ENCODE peak calls at places on chromosomes 3 and 15, in six cellular contexts. One of them, this sample, is unnamed.

GRCh38 chr15:44726568-44727461 is 9.5 kb upstream of the TRIM69 start:
- DNase-seq in H9: peak
- DNase-seq in IMR-90: peak
- DNase-seq in mesenchymal stem cell: peak
- DNase-seq in H1: no peak
- DNase-seq in trophoblast cell: no peak
- DNase-seq in this sample: no peak

GRCh38 chr3:124443446-124443845 is 286.8 kb upstream of the UMPS start:
- DNase-seq in H9: no peak
- DNase-seq in IMR-90: no peak
- DNase-seq in mesenchymal stem cell: no peak
- DNase-seq in H1: no peak
- DNase-seq in trophoblast cell: no peak
- DNase-seq in this sample: no peak

GRCh38 chr3:8318002-8318649 is 183.5 kb upstream of the LMCD1 start:
- DNase-seq in H9: no peak
- DNase-seq in IMR-90: peak
- DNase-seq in mesenchymal stem cell: peak
- DNase-seq in H1: no peak
- DNase-seq in trophoblast cell: no peak
- DNase-seq in this sample: no peak

GRCh38 chr3:14275962-14276909 is 97.6 kb downstream of the LSM3 start:
- DNase-seq in H9: no peak
- DNase-seq in IMR-90: no peak
- DNase-seq in mesenchymal stem cell: no peak
- DNase-seq in H1: no peak
- DNase-seq in trophoblast cell: no peak
- DNase-seq in this sample: no peak

GRCh38 chr3:126180477-126181397 is at the start of gene ALDH1L1:
- DNase-seq in H9: peak
- DNase-seq in IMR-90: peak
- DNase-seq in mesenchymal stem cell: peak
- DNase-seq in H1: peak
- DNase-seq in trophoblast cell: peak
- DNase-seq in this sample: peak

GRCh38 chr15:31513178-31513577 is 186.5 kb downstream of the KLF13 start:
- DNase-seq in H9: no peak
- DNase-seq in IMR-90: no peak
- DNase-seq in mesenchymal stem cell: no peak
- DNase-seq in H1: no peak
- DNase-seq in trophoblast cell: no peak
- DNase-seq in this sample: no peak

GRCh38 chr3:131772278-131772893 is 262.4 kb downstream of the CPNE4 start:
- DNase-seq in H9: no peak
- DNase-seq in IMR-90: no peak
- DNase-seq in mesenchymal stem cell: no peak
- DNase-seq in H1: no peak
- DNase-seq in trophoblast cell: no peak
- DNase-seq in this sample: no peak

GRCh38 chr3:40745381-40746106 is 220.8 kb downstream of the ZNF621 start:
- DNase-seq in H9: no peak
- DNase-seq in IMR-90: no peak
- DNase-seq in mesenchymal stem cell: no peak
- DNase-seq in H1: no peak
- DNase-seq in trophoblast cell: no peak
- DNase-seq in this sample: no peak

GRCh38 chr15:48330045-48330840 is 986 bp upstream of the DUT start:
- DNase-seq in H9: no peak
- DNase-seq in IMR-90: peak
- DNase-seq in mesenchymal stem cell: peak
- DNase-seq in H1: no peak
- DNase-seq in trophoblast cell: no peak
- DNase-seq in this sample: no peak

GRCh38 chr3:22117751-22118346 is 366.8 kb upstream of the ZNF385D start:
- DNase-seq in H9: no peak
- DNase-seq in IMR-90: peak
- DNase-seq in mesenchymal stem cell: peak
- DNase-seq in H1: no peak
- DNase-seq in trophoblast cell: no peak
- DNase-seq in this sample: peak

GRCh38 chr3:64687781-64688515 is at the start of gene ADAMTS9:
- DNase-seq in H9: peak
- DNase-seq in IMR-90: peak
- DNase-seq in mesenchymal stem cell: peak
- DNase-seq in H1: no peak
- DNase-seq in trophoblast cell: no peak
- DNase-seq in this sample: peak

GRCh38 chr3:126152458-126152857 is 27.9 kb downstream of the ALDH1L1 start:
- DNase-seq in H9: no peak
- DNase-seq in IMR-90: no peak
- DNase-seq in mesenchymal stem cell: no peak
- DNase-seq in H1: no peak
- DNase-seq in trophoblast cell: no peak
- DNase-seq in this sample: no peak

GRCh38 chr3:66031102-66031698 is 7.5 kb downstream of the MAGI1 start:
- DNase-seq in H9: no peak
- DNase-seq in IMR-90: peak
- DNase-seq in mesenchymal stem cell: peak
- DNase-seq in H1: no peak
- DNase-seq in trophoblast cell: no peak
- DNase-seq in this sample: no peak

GRCh38 chr3:136817448-136817847 is 1.5 kb upstream of the SLC35G2 start:
- DNase-seq in H9: no peak
- DNase-seq in IMR-90: peak
- DNase-seq in mesenchymal stem cell: peak
- DNase-seq in H1: no peak
- DNase-seq in trophoblast cell: no peak
- DNase-seq in this sample: no peak

GRCh38 chr15:99586121-99586520 is 20.3 kb downstream of the MEF2A start:
- DNase-seq in H9: no peak
- DNase-seq in IMR-90: no peak
- DNase-seq in mesenchymal stem cell: no peak
- DNase-seq in H1: no peak
- DNase-seq in trophoblast cell: no peak
- DNase-seq in this sample: no peak

GRCh38 chr3:123788706-123789105 is 95.4 kb downstream of the MYLK start:
- DNase-seq in H9: no peak
- DNase-seq in IMR-90: peak
- DNase-seq in mesenchymal stem cell: peak
- DNase-seq in H1: no peak
- DNase-seq in trophoblast cell: no peak
- DNase-seq in this sample: no peak

GRCh38 chr15:78065284-78065872 is 12.1 kb downstream of the TBC1D2B start:
- DNase-seq in H9: no peak
- DNase-seq in IMR-90: peak
- DNase-seq in mesenchymal stem cell: peak
- DNase-seq in H1: no peak
- DNase-seq in trophoblast cell: peak
- DNase-seq in this sample: no peak

GRCh38 chr3:40088527-40089170 is 220.9 kb upstream of the EIF1B start:
- DNase-seq in H9: peak
- DNase-seq in IMR-90: no peak
- DNase-seq in mesenchymal stem cell: no peak
- DNase-seq in H1: no peak
- DNase-seq in trophoblast cell: no peak
- DNase-seq in this sample: no peak

GRCh38 chr3:150064952-150065351 is 94.3 kb upstream of the PFN2 start:
- DNase-seq in H9: no peak
- DNase-seq in IMR-90: peak
- DNase-seq in mesenchymal stem cell: no peak
- DNase-seq in H1: no peak
- DNase-seq in trophoblast cell: no peak
- DNase-seq in this sample: no peak
- H3K14ac ChIP-seq in H9: no peak
- H3K14ac ChIP-seq in IMR-90: no peak
- H3K14ac ChIP-seq in mesenchymal stem cell: no peak
- H3K14ac ChIP-seq in H1: no peak
- H3K14ac ChIP-seq in trophoblast cell: no peak
- H3K14ac ChIP-seq in this sample: no peak

GRCh38 chr3:177199206-177199765 is 2.0 kb upstream of the TBL1XR1 start:
- DNase-seq in H9: no peak
- DNase-seq in IMR-90: no peak
- DNase-seq in mesenchymal stem cell: no peak
- DNase-seq in H1: no peak
- DNase-seq in trophoblast cell: no peak
- DNase-seq in this sample: no peak

GRCh38 chr3:177195941-177196472 is 1.3 kb downstream of the TBL1XR1 start:
- DNase-seq in H9: no peak
- DNase-seq in IMR-90: no peak
- DNase-seq in mesenchymal stem cell: peak
- DNase-seq in H1: no peak
- DNase-seq in trophoblast cell: no peak
- DNase-seq in this sample: peak

GRCh38 chr3:177197041-177197933 is at the start of gene TBL1XR1:
- DNase-seq in H9: peak
- DNase-seq in IMR-90: peak
- DNase-seq in mesenchymal stem cell: peak
- DNase-seq in H1: peak
- DNase-seq in trophoblast cell: peak
- DNase-seq in this sample: peak

GRCh38 chr3:177196473-177197040 is 725 bp downstream of the TBL1XR1 start:
- DNase-seq in H9: no peak
- DNase-seq in IMR-90: peak
- DNase-seq in mesenchymal stem cell: peak
- DNase-seq in H1: no peak
- DNase-seq in trophoblast cell: no peak
- DNase-seq in this sample: peak

GRCh38 chr3:177197934-177198484 is 727 bp upstream of the TBL1XR1 start:
- DNase-seq in H9: no peak
- DNase-seq in IMR-90: no peak
- DNase-seq in mesenchymal stem cell: peak
- DNase-seq in H1: no peak
- DNase-seq in trophoblast cell: no peak
- DNase-seq in this sample: no peak
- H3K4ac ChIP-seq in H9: peak
- H3K4ac ChIP-seq in IMR-90: peak
- H3K4ac ChIP-seq in mesenchymal stem cell: peak
- H3K4ac ChIP-seq in H1: peak
- H3K4ac ChIP-seq in trophoblast cell: peak
- H3K4ac ChIP-seq in this sample: no peak

GRCh38 chr15:70580286-70580685 is 183.1 kb downstream of the UACA start:
- DNase-seq in H9: no peak
- DNase-seq in IMR-90: no peak
- DNase-seq in mesenchymal stem cell: no peak
- DNase-seq in H1: no peak
- DNase-seq in trophoblast cell: no peak
- DNase-seq in this sample: no peak
- H3K18ac ChIP-seq in H9: no peak
- H3K18ac ChIP-seq in IMR-90: no peak
- H3K18ac ChIP-seq in mesenchymal stem cell: no peak
- H3K18ac ChIP-seq in H1: no peak
- H3K18ac ChIP-seq in trophoblast cell: no peak
- H3K18ac ChIP-seq in this sample: no peak

GRCh38 chr3:36827133-36827532 is 62.8 kb upstream of the DCLK3 start:
- DNase-seq in H9: no peak
- DNase-seq in IMR-90: peak
- DNase-seq in mesenchymal stem cell: no peak
- DNase-seq in H1: no peak
- DNase-seq in trophoblast cell: no peak
- DNase-seq in this sample: no peak
- H3K14ac ChIP-seq in H9: peak
- H3K14ac ChIP-seq in IMR-90: no peak
- H3K14ac ChIP-seq in mesenchymal stem cell: no peak
- H3K14ac ChIP-seq in H1: no peak
- H3K14ac ChIP-seq in trophoblast cell: no peak
- H3K14ac ChIP-seq in this sample: no peak

GRCh38 chr15:63439536-63440264 is 58.1 kb upstream of the CA12 start:
- DNase-seq in H9: no peak
- DNase-seq in IMR-90: peak
- DNase-seq in mesenchymal stem cell: no peak
- DNase-seq in H1: no peak
- DNase-seq in trophoblast cell: no peak
- DNase-seq in this sample: no peak

GRCh38 chr15:63442080-63442479 is 60.4 kb upstream of the CA12 start:
- DNase-seq in H9: no peak
- DNase-seq in IMR-90: no peak
- DNase-seq in mesenchymal stem cell: no peak
- DNase-seq in H1: no peak
- DNase-seq in trophoblast cell: no peak
- DNase-seq in this sample: no peak

GRCh38 chr15:63440756-63441155 is 59.1 kb upstream of the CA12 start:
- DNase-seq in H9: no peak
- DNase-seq in IMR-90: no peak
- DNase-seq in mesenchymal stem cell: no peak
- DNase-seq in H1: no peak
- DNase-seq in trophoblast cell: no peak
- DNase-seq in this sample: no peak

GRCh38 chr15:63440265-63440648 is 58.6 kb upstream of the CA12 start:
- DNase-seq in H9: no peak
- DNase-seq in IMR-90: no peak
- DNase-seq in mesenchymal stem cell: no peak
- DNase-seq in H1: no peak
- DNase-seq in trophoblast cell: no peak
- DNase-seq in this sample: no peak

DNA sequence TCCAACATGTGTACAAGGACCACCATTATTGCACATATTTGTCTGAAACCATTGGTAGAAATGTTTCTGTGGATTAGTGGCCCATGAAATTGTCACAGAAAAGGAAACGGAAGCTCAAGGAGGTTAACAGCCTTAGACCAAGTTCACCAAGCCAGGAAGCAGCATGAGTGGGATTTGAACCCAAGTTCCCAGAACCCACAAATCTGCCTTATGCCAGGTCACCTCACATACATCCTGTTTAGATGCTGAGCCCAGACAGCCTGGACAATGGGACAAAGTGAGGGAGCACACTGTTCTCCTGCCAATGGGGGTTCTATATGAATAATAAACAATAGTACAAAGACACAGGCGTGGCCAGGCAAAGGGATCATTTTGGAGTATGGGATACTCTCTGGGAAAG is 59.6 kb upstream of the CA12 start:
- DNase-seq in H9: no peak
- DNase-seq in IMR-90: no peak
- DNase-seq in mesenchymal stem cell: no peak
- DNase-seq in H1: no peak
- DNase-seq in trophoblast cell: no peak
- DNase-seq in this sample: no peak
- H3K4ac ChIP-seq in H9: no peak
- H3K4ac ChIP-seq in IMR-90: no peak
- H3K4ac ChIP-seq in mesenchymal stem cell: no peak
- H3K4ac ChIP-seq in H1: no peak
- H3K4ac ChIP-seq in trophoblast cell: no peak
- H3K4ac ChIP-seq in this sample: no peak

This sample was measured in neuronal stem cell.